ENCODE peak calls at places on chromosomes 1 and 21, in four cellular contexts. R is Daoy; B is aorta; Q is effector memory CD4-positive, alpha-beta T cell. M is an unnamed sample.

GRCh38 chr1:15207829-15208429 is 39.1 kb upstream of the FHAD1 start:
- DNase-seq in B (no peak), Q (no peak), R (no peak), M (no peak)

GRCh38 chr1:182397653-182398388 is 2.6 kb downstream of the TEDDM1 start:
- DNase-seq in B (no peak), Q (no peak), R (no peak), M (no peak)

GRCh38 chr1:91020967-91021685 is 709 bp downstream of the ZNF644 start:
- DNase-seq in Q (peak), R (peak), B (peak), M (peak)

GRCh38 chr1:93694039-93694438 is 12.4 kb upstream of the BCAR3 start:
- DNase-seq in B (peak), R (peak), Q (no peak), M (no peak)

GRCh38 chr1:90133133-90133532 is 138.2 kb downstream of the ZNF326 start:
- DNase-seq in R (peak), B (no peak), Q (no peak), M (no peak)

GRCh38 chr1:34858901-34859441 is 578 bp downstream of the SMIM12 start:
- DNase-seq in B (peak), R (peak), Q (peak), M (no peak)

GRCh38 chr1:34113362-34113761 is 51.7 kb downstream of the CSMD2 start:
- DNase-seq in Q (no peak), R (no peak), B (no peak), M (no peak)

GRCh38 chr1:230642263-230642959 is at the start of gene COG2:
- DNase-seq in R (peak), Q (peak), B (peak), M (peak)

GRCh38 chr1:119027759-119028158 is 39.6 kb upstream of the TBX15 start:
- DNase-seq in R (no peak), B (no peak), Q (no peak), M (no peak)

GRCh38 chr1:53568540-53568939 is 109.3 kb downstream of the DMRTB1 start:
- DNase-seq in B (no peak), Q (no peak), R (no peak), M (no peak)

GRCh38 chr21:29130234-29130993 is at the start of gene MAP3K7CL:
- DNase-seq in B (peak), Q (no peak), R (peak), M (peak)

GRCh38 chr1:206738370-206739366 is 31.9 kb upstream of the IL19 start:
- DNase-seq in B (no peak), R (no peak), Q (no peak), M (no peak)

GRCh38 chr1:166166701-166167394 is at the start of gene FAM78B:
- DNase-seq in B (peak), R (peak), Q (peak), M (peak)

GRCh38 chr1:68384321-68384813 is 65.4 kb downstream of the RPE65 start:
- DNase-seq in R (peak), Q (no peak), B (peak), M (no peak)

GRCh38 chr1:39657923-39658485 is 13.9 kb downstream of the NT5C1A start:
- DNase-seq in Q (peak), B (peak), R (peak), M (peak)

M was measured in kidney.